ENCODE peak calls at places on chromosomes 5 and 9, in five cellular contexts. T is AG10803, W is uterus, Q is bronchial epithelial cell, K is PC-9. H is an unnamed sample.
A peak's percentile ranks its signal among the peaks of the same experiment; 100 is the strongest.

GRCh38 chr5:172636279-172637050 is 4.6 kb upstream of the NEURL1B start:
- DNase-seq in W (peak; percentile 7), T (no peak), K (no peak), Q (no peak), H (no peak)

GRCh38 chr5:78927657-78928282 is 57.3 kb downstream of the ARSB start:
- DNase-seq in Q (no peak), T (no peak), W (no peak), K (peak; percentile 16), H (peak; percentile 96)

GRCh38 chr5:36438765-36439501 is 137.2 kb upstream of the RANBP3L start:
- DNase-seq in Q (no peak), T (no peak), K (no peak), W (no peak), H (peak; percentile 48)

GRCh38 chr9:134328841-134329575 is 2.8 kb downstream of the RXRA start:
- DNase-seq in Q (peak; percentile 39), T (peak; percentile 44), W (peak; percentile 67), K (peak; percentile 50), H (no peak)

GRCh38 chr5:54324651-54325271 is 14.4 kb upstream of the ARL15 start:
- DNase-seq in W (no peak), T (no peak), Q (no peak), K (no peak), H (no peak)

GRCh38 chr9:976258-976804 is at the start of gene DMRT3:
- DNase-seq in W (no peak), K (no peak), T (no peak), Q (no peak), H (no peak)

GRCh38 chr9:16343249-16344237 is 526.9 kb downstream of the BNC2 start:
- DNase-seq in Q (peak; percentile 34), K (peak; percentile 38), T (no peak), W (peak; percentile 27), H (no peak)

GRCh38 chr5:154449786-154450185 is 4.0 kb downstream of the SAP30L start:
- DNase-seq in W (no peak), T (no peak), K (no peak), Q (no peak), H (no peak)

GRCh38 chr5:179817071-179817840 is 3.4 kb upstream of the SQSTM1 start:
- DNase-seq in T (no peak), Q (no peak), W (no peak), K (no peak), H (no peak)

GRCh38 chr9:98108540-98109031 is 10.4 kb downstream of the TRIM14 start:
- DNase-seq in K (no peak), T (no peak), W (no peak), Q (no peak), H (no peak)

GRCh38 chr9:114497220-114497619 is 8.1 kb downstream of the WHRN start:
- DNase-seq in T (peak; percentile 12), Q (no peak), K (no peak), W (no peak), H (no peak)

GRCh38 chr9:110126986-110127864 is 80.7 kb downstream of the C9orf152 start:
- DNase-seq in K (no peak), W (peak; percentile 81), Q (no peak), T (peak; percentile 34), H (no peak)

GRCh38 chr9:115930472-115930871 is 223.1 kb upstream of the PAPPA start:
- DNase-seq in Q (peak; percentile 20), K (no peak), T (peak; percentile 32), W (no peak), H (no peak)

GRCh38 chr9:72882117-72882775 is 70.6 kb downstream of the ALDH1A1 start:
- DNase-seq in K (no peak), W (peak; percentile 21), T (peak; percentile 19), Q (no peak), H (no peak)

GRCh38 chr9:95425910-95426551 is 90.7 kb downstream of the PTCH1 start:
- DNase-seq in Q (peak; percentile 55), K (peak; percentile 20), T (no peak), W (no peak), H (peak; percentile 32)

GRCh38 chr9:82247318-82247717 is 258.7 kb downstream of the SPATA31D1 start:
- DNase-seq in K (no peak), T (no peak), W (no peak), Q (peak; percentile 19), H (peak; percentile 28)

GRCh38 chr5:126624534-126624933 is 23.8 kb downstream of the PHAX start:
- DNase-seq in K (no peak), T (peak; percentile 91), Q (peak; percentile 44), W (no peak), H (peak; percentile 84)

DNA sequence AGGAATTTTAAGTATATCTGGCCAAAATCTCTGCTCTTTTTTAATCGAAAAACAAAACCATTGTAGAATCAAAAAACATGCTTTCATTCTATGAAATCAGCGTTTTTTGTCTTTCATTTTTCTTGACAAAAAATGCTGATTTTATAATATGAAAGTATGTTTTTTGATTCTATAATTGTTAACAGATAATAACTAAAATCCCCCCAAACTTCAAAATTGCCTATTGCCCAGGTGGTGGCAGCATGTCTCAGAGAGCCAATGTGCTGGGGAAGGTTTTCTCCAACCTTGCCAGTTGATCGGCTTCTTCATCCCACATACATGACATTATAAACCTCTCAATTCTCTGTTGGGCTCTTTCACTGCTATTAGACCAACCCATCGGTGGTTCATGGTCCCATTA is 5.1 kb upstream of the SMIM15 start:
- DNase-seq in K (peak; percentile 11), T (peak; percentile 55), Q (peak; percentile 37), W (no peak), H (peak; percentile 55)
- TF ChIP-seq CTCF in K (peak; percentile 67), T (peak; percentile 48), Q (peak; percentile 34), W (no peak), H (peak; percentile 68)

DNA sequence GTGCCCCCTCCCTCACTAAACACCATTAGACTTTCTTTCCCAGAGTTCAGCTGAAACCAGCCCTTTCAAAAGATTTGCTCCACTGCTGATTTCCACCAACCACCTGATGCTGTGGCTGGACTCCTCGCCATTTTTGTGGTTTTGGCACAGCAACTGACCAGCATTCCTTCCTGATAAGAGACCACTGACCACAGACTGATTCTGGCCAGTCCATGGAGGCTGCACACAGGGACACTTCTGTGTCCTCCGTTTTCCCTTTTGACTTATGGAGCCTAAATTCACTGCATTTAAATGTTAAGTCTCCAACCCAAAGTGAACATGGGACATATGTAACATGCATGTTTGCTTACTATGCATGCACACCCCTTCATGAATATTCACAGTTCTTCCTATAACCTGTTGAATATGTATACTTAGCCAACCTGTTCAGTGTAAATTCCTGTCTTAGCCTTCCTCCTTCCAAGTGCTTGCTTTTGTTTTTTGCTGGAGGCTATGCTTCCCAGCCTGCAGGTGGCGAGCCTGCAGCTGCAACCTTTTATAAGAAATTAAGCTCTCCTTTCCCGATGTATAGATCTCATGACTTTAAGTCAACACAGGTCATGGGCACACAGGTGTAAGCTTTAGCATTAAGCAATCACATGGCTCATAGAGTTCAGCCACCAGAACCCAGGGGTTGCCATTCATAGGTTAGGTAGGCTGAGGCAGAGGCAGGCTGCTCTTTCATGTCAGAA is 78.7 kb downstream of the ACTL7B start:
- DNase-seq in K (peak; percentile 83), T (peak; percentile 11), Q (peak; percentile 59), W (no peak), H (peak; percentile 79)
- TF ChIP-seq CTCF in K (peak; percentile 55), T (peak; percentile 34), Q (peak; percentile 50), W (no peak), H (peak; percentile 46)

GRCh38 chr5:151003503-151003860 is 16.9 kb upstream of the GPX3 start:
- DNase-seq in T (no peak), W (no peak), Q (no peak), K (no peak), H (no peak)

GRCh38 chr5:151001436-151001835 is 19.0 kb upstream of the GPX3 start:
- DNase-seq in W (no peak), Q (no peak), K (no peak), T (no peak), H (no peak)

GRCh38 chr5:151002681-151003502 is 17.5 kb upstream of the GPX3 start:
- DNase-seq in T (no peak), Q (no peak), K (no peak), W (no peak), H (no peak)

GRCh38 chr5:151004499-151004898 is 15.9 kb upstream of the GPX3 start:
- DNase-seq in Q (no peak), T (no peak), K (no peak), W (no peak), H (no peak)

GRCh38 chr5:151002250-151002649 is 18.1 kb upstream of the GPX3 start:
- DNase-seq in W (no peak), T (peak; percentile 52), K (peak; percentile 39), Q (peak; percentile 57), H (peak; percentile 37)
- TF ChIP-seq CTCF in W (peak; percentile 75), T (peak; percentile 54), K (peak; percentile 69), Q (peak; percentile 40), H (peak; percentile 24)

GRCh38 chr9:70404261-70404660 is 10.2 kb downstream of the KLF9 start:
- DNase-seq in W (no peak), Q (no peak), T (no peak), K (no peak), H (no peak)

GRCh38 chr9:70407081-70407503 is 7.4 kb downstream of the KLF9 start:
- DNase-seq in K (no peak), T (peak; percentile 97), W (no peak), Q (peak; percentile 74), H (peak; percentile 89)

GRCh38 chr9:70408393-70409040 is 5.9 kb downstream of the KLF9 start:
- DNase-seq in T (peak; percentile 71), W (no peak), K (no peak), Q (no peak), H (no peak)

GRCh38 chr9:70405808-70406445 is 8.5 kb downstream of the KLF9 start:
- DNase-seq in Q (no peak), T (peak; percentile 25), W (no peak), K (no peak), H (no peak)

GRCh38 chr9:70406446-70406862 is 8.0 kb downstream of the KLF9 start:
- DNase-seq in K (no peak), W (peak; percentile 57), Q (no peak), T (peak; percentile 70), H (peak; percentile 52)
- TF ChIP-seq CTCF in K (no peak), W (no peak), Q (no peak), T (no peak), H (no peak)

DNA sequence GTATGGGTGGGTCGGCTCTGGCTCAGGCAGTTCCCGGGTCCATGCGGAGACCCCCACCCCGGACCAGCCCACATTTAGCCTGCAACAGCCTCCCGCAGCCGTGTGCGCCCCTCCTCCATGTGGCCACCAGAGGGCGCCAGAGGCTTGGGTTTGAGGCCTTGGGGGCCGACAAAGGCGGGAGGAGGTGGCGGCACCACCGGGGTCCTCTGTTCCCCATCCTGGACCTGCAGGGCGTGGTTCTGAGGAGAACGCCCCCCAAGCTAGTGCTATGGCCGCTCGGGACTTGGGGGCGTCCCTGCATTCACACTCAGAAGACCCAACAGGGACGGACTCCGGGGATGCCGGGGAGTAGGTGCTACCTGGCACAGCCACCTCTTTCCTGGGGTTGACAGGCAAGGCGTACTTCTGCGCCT is 16.5 kb downstream of the ASS1 start:
- DNase-seq in T (no peak), Q (no peak), K (peak; percentile 55), W (peak; percentile 58), H (peak; percentile 10)
- TF ChIP-seq CTCF in T (peak; percentile 68), Q (peak; percentile 91), K (peak; percentile 93), W (peak; percentile 90), H (peak; percentile 91)

GRCh38 chr5:103519550-103519949 is 43.0 kb downstream of the NUDT12 start:
- DNase-seq in Q (no peak), T (no peak), W (no peak), K (no peak), H (no peak)
- TF ChIP-seq CTCF in Q (no peak), T (peak; percentile 24), W (no peak), K (no peak), H (peak; percentile 33)

H was measured in astrocyte of the spinal cord.